ENCODE peak calls at places on chromosomes 13 and 19, in four cellular contexts. Y is colonic mucosa, G is left colon, B is activated T-cell treated with anti-CD3 and anti-CD28 coated beads for 24 hours. Q is an unnamed sample.

GRCh38 chr13:108494991-108495661 is 134.3 kb upstream of the MYO16 start:
- DNase-seq in G (no peak), B (no peak), Y (no peak), Q (no peak)

GRCh38 chr13:30429721-30430694 is 7.7 kb downstream of the UBE2L5 start:
- DNase-seq in Y (no peak), B (peak), G (no peak), Q (no peak)

GRCh38 chr19:43699506-43700367 is 16.1 kb upstream of the IRGC start:
- DNase-seq in B (no peak), G (peak), Y (peak), Q (no peak)

GRCh38 chr13:20416223-20416622 is 109.4 kb downstream of the CRYL1 start:
- DNase-seq in G (no peak), B (no peak), Y (no peak), Q (no peak)

GRCh38 chr19:55432355-55432959 is 10.6 kb downstream of the SHISA7 start:
- DNase-seq in G (no peak), B (no peak), Y (no peak), Q (no peak)

GRCh38 chr19:7292950-7293794 is 1.0 kb downstream of the INSR start:
- DNase-seq in G (peak), B (no peak), Y (peak), Q (peak)

GRCh38 chr13:113565526-113566226 is 18.9 kb upstream of the TFDP1 start:
- DNase-seq in B (no peak), G (no peak), Y (peak), Q (peak)

GRCh38 chr13:99442273-99442895 is 58.9 kb upstream of the TM9SF2 start:
- DNase-seq in B (no peak), G (no peak), Y (peak), Q (no peak)

GRCh38 chr13:40161931-40162330 is 504.5 kb downstream of the FOXO1 start:
- DNase-seq in Y (no peak), B (no peak), G (no peak), Q (no peak)

GRCh38 chr13:37194428-37194861 is 89.0 kb upstream of the CSNK1A1L start:
- DNase-seq in B (no peak), G (no peak), Y (no peak), Q (no peak)

GRCh38 chr13:42754801-42755513 is 26.4 kb upstream of the FAM216B start:
- DNase-seq in B (no peak), Y (no peak), G (no peak), Q (no peak)

GRCh38 chr13:23828086-23828485 is 61.1 kb downstream of the MIPEP start:
- DNase-seq in Y (no peak), G (no peak), B (no peak), Q (no peak)

GRCh38 chr19:6259312-6259861 is 20.4 kb downstream of the MLLT1 start:
- DNase-seq in G (no peak), B (no peak), Y (no peak), Q (peak)

GRCh38 chr13:27408074-27408473 is 16.3 kb upstream of the GTF3A start:
- DNase-seq in B (no peak), G (no peak), Y (no peak), Q (no peak)

GRCh38 chr13:21544515-21544914 is 59.5 kb downstream of the MICU2 start:
- DNase-seq in Y (no peak), G (no peak), B (no peak), Q (no peak)

GRCh38 chr13:99972190-99972731 is 694 bp upstream of the ZIC5 start:
- DNase-seq in G (no peak), B (no peak), Y (peak), Q (no peak)

GRCh38 chr13:94329754-94330551 is 149.5 kb downstream of the DCT start:
- DNase-seq in B (no peak), G (no peak), Y (no peak), Q (peak)

GRCh38 chr13:110471833-110472162 is 89.7 kb downstream of the RAB20 start:
- DNase-seq in G (peak), Y (peak), B (no peak), Q (no peak)

GRCh38 chr13:77466757-77467156 is 68.7 kb upstream of the SCEL start:
- DNase-seq in B (no peak), G (no peak), Y (no peak), Q (no peak)

GRCh38 chr13:52061587-52061986 is 37.1 kb downstream of the UTP14C start:
- DNase-seq in Y (no peak), G (no peak), B (no peak), Q (no peak)

GRCh38 chr19:35657904-35658700 is 8.2 kb upstream of the UPK1A start:
- DNase-seq in B (no peak), Y (no peak), G (no peak), Q (no peak)

GRCh38 chr13:20825476-20825875 is 51.7 kb upstream of the EEF1AKMT1 start:
- DNase-seq in Y (no peak), G (no peak), B (no peak), Q (no peak)

GRCh38 chr19:30362156-30362754 is 9.9 kb upstream of the ZNF536 start:
- DNase-seq in G (no peak), B (no peak), Y (no peak), Q (no peak)

GRCh38 chr19:19110410-19111137 is 27.7 kb downstream of the TMEM161A start:
- DNase-seq in Y (no peak), B (no peak), G (peak), Q (no peak)

GRCh38 chr13:103157034-103157433 is 90.8 kb upstream of the SLC10A2 start:
- DNase-seq in Y (no peak), B (no peak), G (no peak), Q (no peak)

GRCh38 chr19:49921871-49922755 is 6.9 kb upstream of the ATF5 start:
- DNase-seq in G (no peak), B (no peak), Y (no peak), Q (no peak)

GRCh38 chr13:90889906-90890305 is 457.6 kb upstream of the MIR17HG start:
- DNase-seq in Y (no peak), G (no peak), B (no peak), Q (no peak)

Q was measured in left lobe of liver.